ENCODE peak calls at places on chromosomes 13 and 19, in four cellular contexts. One of them, this sample, is unnamed.
A peak's percentile ranks its signal among the peaks of the same experiment; 100 is the strongest.

GRCh38 chr19:6489278-6490061 is 7.9 kb upstream of the DENND1C start:
- DNase-seq in heart left ventricle: no peak
- DNase-seq in GM23248: no peak
- DNase-seq in CD4-positive, CD25-positive, alpha-beta regulatory T cell: peak; percentile 57
- DNase-seq in this sample: no peak

GRCh38 chr13:23899555-23899954 is 2.3 kb upstream of the C1QTNF9B start:
- DNase-seq in heart left ventricle: no peak
- DNase-seq in GM23248: peak; percentile 64
- DNase-seq in CD4-positive, CD25-positive, alpha-beta regulatory T cell: peak; percentile 50
- DNase-seq in this sample: peak; percentile 32

GRCh38 chr19:3062165-3063105 is at the start of gene TLE5:
- DNase-seq in heart left ventricle: peak; percentile 79
- DNase-seq in GM23248: peak; percentile 79
- DNase-seq in CD4-positive, CD25-positive, alpha-beta regulatory T cell: peak; percentile 82
- DNase-seq in this sample: peak; percentile 72

GRCh38 chr19:31674503-31675186 is 325.4 kb upstream of the TSHZ3 start:
- DNase-seq in heart left ventricle: no peak
- DNase-seq in GM23248: peak; percentile 60
- DNase-seq in CD4-positive, CD25-positive, alpha-beta regulatory T cell: no peak
- DNase-seq in this sample: no peak

GRCh38 chr19:16569609-16570320 is 2.5 kb downstream of the SLC35E1 start:
- DNase-seq in heart left ventricle: no peak
- DNase-seq in GM23248: peak; percentile 27
- DNase-seq in CD4-positive, CD25-positive, alpha-beta regulatory T cell: no peak
- DNase-seq in this sample: no peak

GRCh38 chr13:50460366-50460765 is 383.1 kb downstream of the DLEU7 start:
- DNase-seq in heart left ventricle: no peak
- DNase-seq in GM23248: no peak
- DNase-seq in CD4-positive, CD25-positive, alpha-beta regulatory T cell: no peak
- DNase-seq in this sample: no peak

GRCh38 chr19:577439-578392 is 5.3 kb downstream of the BSG start:
- DNase-seq in heart left ventricle: no peak
- DNase-seq in GM23248: no peak
- DNase-seq in CD4-positive, CD25-positive, alpha-beta regulatory T cell: no peak
- DNase-seq in this sample: no peak

GRCh38 chr19:44552324-44552723 is 22.8 kb upstream of the CEACAM20 start:
- DNase-seq in heart left ventricle: no peak
- DNase-seq in GM23248: peak; percentile 54
- DNase-seq in CD4-positive, CD25-positive, alpha-beta regulatory T cell: peak; percentile 9
- DNase-seq in this sample: peak; percentile 3

GRCh38 chr19:6969490-6969889 is 51.7 kb downstream of the MBD3L2B start:
- DNase-seq in heart left ventricle: no peak
- DNase-seq in GM23248: no peak
- DNase-seq in CD4-positive, CD25-positive, alpha-beta regulatory T cell: no peak
- DNase-seq in this sample: no peak

GRCh38 chr13:75693227-75693626 is 57.1 kb downstream of the LMO7 start:
- DNase-seq in heart left ventricle: no peak
- DNase-seq in GM23248: no peak
- DNase-seq in CD4-positive, CD25-positive, alpha-beta regulatory T cell: no peak
- DNase-seq in this sample: no peak

GRCh38 chr19:8567522-8568172 is 9.6 kb downstream of the MYO1F start:
- DNase-seq in heart left ventricle: peak; percentile 32
- DNase-seq in GM23248: no peak
- DNase-seq in CD4-positive, CD25-positive, alpha-beta regulatory T cell: no peak
- DNase-seq in this sample: no peak

GRCh38 chr13:44231786-44232516 is 141.7 kb upstream of the SERP2 start:
- DNase-seq in heart left ventricle: no peak
- DNase-seq in GM23248: peak; percentile 95
- DNase-seq in CD4-positive, CD25-positive, alpha-beta regulatory T cell: no peak
- DNase-seq in this sample: peak; percentile 97

GRCh38 chr13:32039056-32039455 is 7.5 kb downstream of the FRY start:
- DNase-seq in heart left ventricle: no peak
- DNase-seq in GM23248: no peak
- DNase-seq in CD4-positive, CD25-positive, alpha-beta regulatory T cell: no peak
- DNase-seq in this sample: no peak

GRCh38 chr13:110023729-110024645 is 237.6 kb upstream of the IRS2 start:
- DNase-seq in heart left ventricle: peak; percentile 36
- DNase-seq in GM23248: no peak
- DNase-seq in CD4-positive, CD25-positive, alpha-beta regulatory T cell: no peak
- DNase-seq in this sample: peak; percentile 7

GRCh38 chr19:44748426-44749254 is at the start of gene BCL3:
- DNase-seq in heart left ventricle: peak; percentile 84
- DNase-seq in GM23248: peak; percentile 79
- DNase-seq in CD4-positive, CD25-positive, alpha-beta regulatory T cell: peak; percentile 81
- DNase-seq in this sample: peak; percentile 80

GRCh38 chr19:49361438-49362047 is 673 bp downstream of the TEAD2 start:
- DNase-seq in heart left ventricle: peak; percentile 89
- DNase-seq in GM23248: peak; percentile 75
- DNase-seq in CD4-positive, CD25-positive, alpha-beta regulatory T cell: no peak
- DNase-seq in this sample: peak; percentile 60

GRCh38 chr19:49911381-49912145 is 14.9 kb upstream of the IL4I1 start:
- DNase-seq in heart left ventricle: no peak
- DNase-seq in GM23248: no peak
- DNase-seq in CD4-positive, CD25-positive, alpha-beta regulatory T cell: no peak
- DNase-seq in this sample: peak; percentile 49

GRCh38 chr13:22482496-22483000 is 698.2 kb upstream of the SGCG start:
- DNase-seq in heart left ventricle: no peak
- DNase-seq in GM23248: no peak
- DNase-seq in CD4-positive, CD25-positive, alpha-beta regulatory T cell: no peak
- DNase-seq in this sample: no peak

GRCh38 chr13:30021611-30022010 is 171.2 kb upstream of the UBL3 start:
- DNase-seq in heart left ventricle: no peak
- DNase-seq in GM23248: peak; percentile 70
- DNase-seq in CD4-positive, CD25-positive, alpha-beta regulatory T cell: no peak
- DNase-seq in this sample: no peak

GRCh38 chr19:5120321-5120720 is 151.4 kb downstream of the KDM4B start:
- DNase-seq in heart left ventricle: no peak
- DNase-seq in GM23248: no peak
- DNase-seq in CD4-positive, CD25-positive, alpha-beta regulatory T cell: no peak
- DNase-seq in this sample: no peak

GRCh38 chr19:49830766-49831165 is 12.7 kb downstream of the MED25 start:
- DNase-seq in heart left ventricle: no peak
- DNase-seq in GM23248: no peak
- DNase-seq in CD4-positive, CD25-positive, alpha-beta regulatory T cell: no peak
- DNase-seq in this sample: no peak

GRCh38 chr19:51938936-51939335 is 11.7 kb downstream of the ZNF613 start:
- DNase-seq in heart left ventricle: no peak
- DNase-seq in GM23248: no peak
- DNase-seq in CD4-positive, CD25-positive, alpha-beta regulatory T cell: no peak
- DNase-seq in this sample: no peak

GRCh38 chr19:43739836-43740235 is 14.9 kb downstream of the SMG9 start:
- DNase-seq in heart left ventricle: no peak
- DNase-seq in GM23248: no peak
- DNase-seq in CD4-positive, CD25-positive, alpha-beta regulatory T cell: peak; percentile 37
- DNase-seq in this sample: no peak

GRCh38 chr19:17847538-17848366 is at the start of gene JAK3:
- DNase-seq in heart left ventricle: peak; percentile 64
- DNase-seq in GM23248: peak; percentile 87
- DNase-seq in CD4-positive, CD25-positive, alpha-beta regulatory T cell: peak; percentile 86
- DNase-seq in this sample: peak; percentile 31

GRCh38 chr13:23433171-23434153 is at the start of gene SACS:
- DNase-seq in heart left ventricle: no peak
- DNase-seq in GM23248: peak; percentile 86
- DNase-seq in CD4-positive, CD25-positive, alpha-beta regulatory T cell: no peak
- DNase-seq in this sample: no peak

GRCh38 chr19:46065486-46065885 is 24.7 kb upstream of the IGFL4 start:
- DNase-seq in heart left ventricle: no peak
- DNase-seq in GM23248: peak; percentile 72
- DNase-seq in CD4-positive, CD25-positive, alpha-beta regulatory T cell: no peak
- DNase-seq in this sample: no peak

GRCh38 chr19:30287973-30288372 is 84.2 kb upstream of the ZNF536 start:
- DNase-seq in heart left ventricle: no peak
- DNase-seq in GM23248: no peak
- DNase-seq in CD4-positive, CD25-positive, alpha-beta regulatory T cell: no peak
- DNase-seq in this sample: no peak

GRCh38 chr13:73189365-73189764 is 130.6 kb downstream of the KLF5 start:
- DNase-seq in heart left ventricle: no peak
- DNase-seq in GM23248: no peak
- DNase-seq in CD4-positive, CD25-positive, alpha-beta regulatory T cell: no peak
- DNase-seq in this sample: no peak

GRCh38 chr19:17202249-17202648 is 12.9 kb upstream of the USE1 start:
- DNase-seq in heart left ventricle: no peak
- DNase-seq in GM23248: peak; percentile 69
- DNase-seq in CD4-positive, CD25-positive, alpha-beta regulatory T cell: peak; percentile 34
- DNase-seq in this sample: no peak

GRCh38 chr19:17107546-17108452 is 32.2 kb downstream of the MYO9B start:
- DNase-seq in heart left ventricle: peak; percentile 75
- DNase-seq in GM23248: peak; percentile 99
- DNase-seq in CD4-positive, CD25-positive, alpha-beta regulatory T cell: no peak
- DNase-seq in this sample: peak; percentile 42

GRCh38 chr19:17311455-17312248 is 2.3 kb downstream of the DDA1 start:
- DNase-seq in heart left ventricle: no peak
- DNase-seq in GM23248: peak; percentile 85
- DNase-seq in CD4-positive, CD25-positive, alpha-beta regulatory T cell: no peak
- DNase-seq in this sample: no peak

GRCh38 chr19:13024958-13025653 is 29.8 kb downstream of the NFIX start:
- DNase-seq in heart left ventricle: no peak
- DNase-seq in GM23248: peak; percentile 56
- DNase-seq in CD4-positive, CD25-positive, alpha-beta regulatory T cell: no peak
- DNase-seq in this sample: peak; percentile 76
- H3K27ac ChIP-seq in heart left ventricle: no peak overlapping the region
- H3K27ac ChIP-seq in GM23248: peak overlapping the region; percentile 99
- H3K27ac ChIP-seq in CD4-positive, CD25-positive, alpha-beta regulatory T cell: no peak overlapping the region
- H3K27ac ChIP-seq in this sample: peak overlapping the region; percentile 81

GRCh38 chr13:105329359-105329758 is 1206.1 kb downstream of the EFNB2 start:
- DNase-seq in heart left ventricle: no peak
- DNase-seq in GM23248: no peak
- DNase-seq in CD4-positive, CD25-positive, alpha-beta regulatory T cell: no peak
- DNase-seq in this sample: no peak

GRCh38 chr13:105328212-105328611 is 1207.2 kb downstream of the EFNB2 start:
- DNase-seq in heart left ventricle: no peak
- DNase-seq in GM23248: no peak
- DNase-seq in CD4-positive, CD25-positive, alpha-beta regulatory T cell: no peak
- DNase-seq in this sample: no peak

GRCh38 chr13:105333416-105333815 is 1202.0 kb downstream of the EFNB2 start:
- DNase-seq in heart left ventricle: no peak
- DNase-seq in GM23248: peak; percentile 1
- DNase-seq in CD4-positive, CD25-positive, alpha-beta regulatory T cell: no peak
- DNase-seq in this sample: no peak

DNA sequence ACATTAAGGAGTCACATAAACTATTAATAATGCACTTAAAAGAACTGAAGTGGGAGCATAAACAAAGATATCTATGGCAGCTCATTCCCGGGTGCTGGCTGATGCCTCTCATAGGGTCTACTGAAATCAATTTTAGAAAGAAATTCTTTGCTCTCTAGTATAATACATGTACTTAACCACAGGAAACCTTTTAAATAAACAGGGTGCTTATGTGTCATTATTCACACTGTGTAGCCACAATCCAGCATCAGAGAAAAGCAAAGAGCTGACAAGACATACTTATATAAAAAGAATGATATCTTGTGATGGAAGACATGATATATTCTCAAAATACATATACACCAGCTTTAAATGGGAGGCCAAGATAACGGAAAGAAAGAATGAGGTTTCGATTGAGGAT is 1207.7 kb downstream of the EFNB2 start:
- DNase-seq in heart left ventricle: no peak
- DNase-seq in GM23248: no peak
- DNase-seq in CD4-positive, CD25-positive, alpha-beta regulatory T cell: no peak
- DNase-seq in this sample: no peak
- H3K9me3 ChIP-seq in heart left ventricle: peaks cover 5% of the 10 kb centered on the region
- H3K9me3 ChIP-seq in GM23248: no peaks in the 10 kb centered on the region
- H3K9me3 ChIP-seq in CD4-positive, CD25-positive, alpha-beta regulatory T cell: no peaks in the 10 kb centered on the region
- H3K9me3 ChIP-seq in this sample: no peaks in the 10 kb centered on the region

DNA sequence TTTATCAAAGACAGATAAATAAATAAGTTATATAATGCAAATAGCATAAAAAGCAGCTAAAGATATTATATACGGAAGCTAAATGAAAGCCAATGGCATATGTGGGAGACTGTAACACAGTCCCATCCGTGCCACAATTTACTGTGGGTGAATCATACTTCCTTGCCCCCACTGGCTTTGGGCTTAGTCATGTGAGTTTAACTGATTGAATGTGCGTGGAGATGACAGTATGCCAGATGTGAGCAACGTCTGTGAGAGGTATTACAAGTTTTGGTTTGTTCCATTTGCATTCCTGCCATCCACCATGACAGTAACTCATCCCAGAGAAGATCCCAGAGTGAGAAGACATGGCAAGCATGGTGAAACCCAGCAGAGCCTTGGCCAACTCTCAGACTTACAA is 340.0 kb downstream of the SUCLA2 start:
- DNase-seq in heart left ventricle: no peak
- DNase-seq in GM23248: peak; percentile 91
- DNase-seq in CD4-positive, CD25-positive, alpha-beta regulatory T cell: no peak
- DNase-seq in this sample: no peak
- H3K27ac ChIP-seq in heart left ventricle: no peak overlapping the region
- H3K27ac ChIP-seq in GM23248: peak overlapping the region; percentile 28
- H3K27ac ChIP-seq in CD4-positive, CD25-positive, alpha-beta regulatory T cell: no peak overlapping the region
- H3K27ac ChIP-seq in this sample: no peak overlapping the region

GRCh38 chr19:36652958-36653357 is 13.7 kb downstream of the ZNF461 start:
- DNase-seq in heart left ventricle: no peak
- DNase-seq in GM23248: no peak
- DNase-seq in CD4-positive, CD25-positive, alpha-beta regulatory T cell: no peak
- DNase-seq in this sample: no peak
- H3K9me3 ChIP-seq in heart left ventricle: peaks cover 90% of the 10 kb centered on the region
- H3K9me3 ChIP-seq in GM23248: peaks cover 7% of the 10 kb centered on the region
- H3K9me3 ChIP-seq in CD4-positive, CD25-positive, alpha-beta regulatory T cell: peaks cover 59% of the 10 kb centered on the region
- H3K9me3 ChIP-seq in this sample: no peaks in the 10 kb centered on the region

DNA sequence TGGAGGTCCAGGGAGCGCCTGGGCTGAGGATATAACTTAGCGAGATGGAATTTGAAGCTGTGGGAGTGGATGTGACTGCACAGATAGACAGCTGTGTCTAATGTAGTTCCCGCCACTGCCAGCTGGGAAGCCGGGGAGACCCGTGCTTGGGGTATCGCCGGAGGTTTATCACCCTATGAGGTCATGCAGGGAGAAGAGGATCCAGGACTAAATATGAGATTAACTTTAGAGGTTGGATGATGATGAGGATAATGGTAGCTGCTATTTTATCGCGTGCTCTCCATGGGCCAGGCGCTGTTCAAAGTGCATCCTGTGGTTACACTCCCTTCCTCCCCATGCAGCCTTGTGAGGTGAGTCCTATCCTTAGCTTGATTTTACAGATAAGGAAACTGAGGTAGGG is 19.9 kb downstream of the SSC5D start:
- DNase-seq in heart left ventricle: no peak
- DNase-seq in GM23248: no peak
- DNase-seq in CD4-positive, CD25-positive, alpha-beta regulatory T cell: no peak
- DNase-seq in this sample: no peak
- H3K27ac ChIP-seq in heart left ventricle: no peak overlapping the region
- H3K27ac ChIP-seq in GM23248: no peak overlapping the region
- H3K27ac ChIP-seq in CD4-positive, CD25-positive, alpha-beta regulatory T cell: no peak overlapping the region
- H3K27ac ChIP-seq in this sample: no peak overlapping the region

GRCh38 chr19:36745870-36746269 is 26.7 kb downstream of the ZNF850 start:
- DNase-seq in heart left ventricle: no peak
- DNase-seq in GM23248: no peak
- DNase-seq in CD4-positive, CD25-positive, alpha-beta regulatory T cell: no peak
- DNase-seq in this sample: no peak
- H3K9me3 ChIP-seq in heart left ventricle: peaks cover 100% of the 10 kb centered on the region
- H3K9me3 ChIP-seq in GM23248: peaks cover 8% of the 10 kb centered on the region
- H3K9me3 ChIP-seq in CD4-positive, CD25-positive, alpha-beta regulatory T cell: peaks cover 74% of the 10 kb centered on the region
- H3K9me3 ChIP-seq in this sample: peaks cover 13% of the 10 kb centered on the region